ENCODE peak calls at places on chromosomes 4 and X, in four cellular contexts. N, K, T and A are unnamed samples.

GRCh38 chrX:48540015-48540350 is 469 bp downstream of the TBC1D25 start:
- DNase-seq in K (no peak), N (peak), T (peak), A (peak)

GRCh38 chrX:53254570-53255461 is 26.6 kb downstream of the IQSEC2 start:
- DNase-seq in N (no peak), T (no peak), K (no peak), A (no peak)

GRCh38 chr4:100190643-100191600 is 654 bp upstream of the DDIT4L start:
- DNase-seq in T (peak), K (peak), N (peak), A (peak)

GRCh38 chrX:42673411-42673810 is 104.6 kb downstream of the PPP1R2C start:
- DNase-seq in T (peak), N (no peak), K (no peak), A (no peak)

GRCh38 chr4:15455290-15455689 is 14.4 kb upstream of the CC2D2A start:
- DNase-seq in K (no peak), T (peak), N (no peak), A (peak)

GRCh38 chr4:128524311-128524710 is 236.7 kb upstream of the PGRMC2 start:
- DNase-seq in K (no peak), N (no peak), T (peak), A (peak)

GRCh38 chr4:140326395-140326993 is 47.0 kb upstream of the SCOC start:
- DNase-seq in K (no peak), N (no peak), T (peak), A (peak)

GRCh38 chr4:65654976-65655375 is 15.3 kb downstream of the EPHA5 start:
- DNase-seq in N (no peak), K (no peak), T (no peak), A (no peak)

GRCh38 chr4:28463184-28463690 is 1602.6 kb downstream of the STIM2 start:
- DNase-seq in N (no peak), T (no peak), K (no peak), A (peak)

GRCh38 chr4:21709761-21710160 is 238.8 kb downstream of the KCNIP4 start:
- DNase-seq in K (no peak), T (no peak), N (no peak), A (no peak)

GRCh38 chr4:101288365-101289145 is 58.8 kb downstream of the PPP3CA start:
- DNase-seq in T (no peak), K (no peak), N (no peak), A (peak)

GRCh38 chr4:138609943-138610350 is 367.8 kb upstream of the SLC7A11 start:
- DNase-seq in N (no peak), K (no peak), T (peak), A (peak)

GRCh38 chr4:108094923-108095482 is 73.7 kb downstream of the LEF1 start:
- DNase-seq in N (no peak), T (no peak), K (no peak), A (no peak)

GRCh38 chr4:86543560-86544312 is 50.4 kb upstream of the PTPN13 start:
- DNase-seq in K (no peak), N (peak), T (peak), A (no peak)

GRCh38 chr4:78057135-78057599 is at the start of gene FRAS1:
- DNase-seq in K (peak), N (peak), T (peak), A (no peak)

GRCh38 chrX:19683817-19684216 is 168.5 kb upstream of the MAP3K15 start:
- DNase-seq in T (no peak), K (no peak), N (no peak), A (no peak)

GRCh38 chr4:28555851-28556250 is 1695.2 kb downstream of the STIM2 start:
- DNase-seq in T (peak), N (no peak), K (no peak), A (peak)

GRCh38 chrX:318068-318738 is 393 bp downstream of the GTPBP6 start:
- DNase-seq in K (peak), T (peak), N (peak), A (peak)

GRCh38 chrX:154734101-154734781 is 16.6 kb downstream of the GAB3 start:
- DNase-seq in K (no peak), T (peak), N (no peak), A (peak)

GRCh38 chrX:68918202-68918601 is 89.4 kb downstream of the EFNB1 start:
- DNase-seq in T (no peak), K (no peak), N (no peak), A (no peak)

GRCh38 chr4:129561886-129562285 is 465.9 kb downstream of the C4orf33 start:
- DNase-seq in K (no peak), N (no peak), T (peak), A (no peak)

GRCh38 chrX:105190252-105190853 is 30.1 kb downstream of the TEX13A start:
- DNase-seq in T (peak), N (peak), K (no peak), A (peak)

GRCh38 chr4:118712872-118713271 is 27.7 kb downstream of the METTL14 start:
- DNase-seq in N (no peak), T (peak), K (no peak), A (peak)

GRCh38 chr4:128461300-128462103 is 173.9 kb upstream of the PGRMC2 start:
- DNase-seq in K (no peak), T (peak), N (peak), A (peak)

GRCh38 chrX:97685753-97686152 is 802.0 kb downstream of the RPA4 start:
- DNase-seq in K (no peak), N (no peak), T (peak), A (peak)

GRCh38 chr4:15194520-15194919 is 192.2 kb downstream of the CPEB2 start:
- DNase-seq in N (no peak), K (no peak), T (no peak), A (peak)

GRCh38 chr4:145502809-145503208 is 21.2 kb downstream of the SMAD1 start:
- DNase-seq in N (no peak), K (no peak), T (no peak), A (no peak)

GRCh38 chr4:92246384-92246783 is 57.4 kb upstream of the GRID2 start:
- DNase-seq in T (no peak), N (no peak), K (no peak), A (no peak)

GRCh38 chr4:102715057-102715456 is 45.7 kb downstream of the MANBA start:
- DNase-seq in N (no peak), K (no peak), T (no peak), A (no peak)
- H2BK120ac ChIP-seq in N (no peak), K (no peak), T (no peak), A (no peak)

GRCh38 chr4:8198906-8199593 is at the start of gene SH3TC1:
- DNase-seq in T (peak), K (no peak), N (no peak), A (peak)
- H2BK120ac ChIP-seq in T (peak), K (no peak), N (no peak), A (peak)

GRCh38 chr4:62816566-62816965 is 1592.7 kb downstream of the TECRL start:
- DNase-seq in K (no peak), N (no peak), T (no peak), A (no peak)

GRCh38 chr4:62814510-62815047 is 1594.7 kb downstream of the TECRL start:
- DNase-seq in N (peak), T (no peak), K (no peak), A (no peak)
- H2BK120ac ChIP-seq in N (no peak), T (no peak), K (no peak), A (no peak)

GRCh38 chr4:499563-499962 is 553 bp downstream of the PIGG start:
- DNase-seq in K (no peak), T (peak), N (no peak), A (no peak)
- H2BK120ac ChIP-seq in K (no peak), T (peak), N (no peak), A (no peak)

GRCh38 chrX:16212024-16212423 is 44.7 kb downstream of the MAGEB17 start:
- DNase-seq in K (no peak), N (no peak), T (peak), A (peak)
- H2BK120ac ChIP-seq in K (no peak), N (no peak), T (no peak), A (no peak)